ENCODE peak calls at places on chromosomes 12 and 14, in six cellular contexts. Z, C, H, I, Y and T are unnamed samples.

GRCh38 chr14:64279719-64280668 is 14.2 kb downstream of the ESR2 start:
- DNase-seq in Z (no peak), C (no peak), H (peak; percentile 94), I (no peak), Y (peak; percentile 56), T (no peak)

GRCh38 chr14:50705026-50705593 is 37.0 kb upstream of the SAV1 start:
- DNase-seq in Z (no peak), C (no peak), H (no peak), I (no peak), Y (no peak), T (no peak)

GRCh38 chr14:36493761-36494160 is 26.3 kb downstream of the NKX2-1 start:
- DNase-seq in Z (no peak), C (no peak), H (no peak), I (no peak), Y (no peak), T (no peak)

GRCh38 chr12:113808095-113808951 is 157.8 kb downstream of the RBM19 start:
- DNase-seq in Z (no peak), C (no peak), H (no peak), I (no peak), Y (no peak), T (no peak)

GRCh38 chr14:60092516-60092915 is 793 bp downstream of the PCNX4 start:
- DNase-seq in Z (peak; percentile 19), C (peak; percentile 39), H (peak; percentile 52), I (no peak), Y (peak; percentile 12), T (no peak)

GRCh38 chr12:54217774-54218221 is 29.0 kb upstream of the SMUG1 start:
- DNase-seq in Z (no peak), C (no peak), H (no peak), I (no peak), Y (peak; percentile 32), T (no peak)

GRCh38 chr12:76765598-76765997 is 1.7 kb downstream of the ZDHHC17 start:
- DNase-seq in Z (no peak), C (no peak), H (no peak), I (no peak), Y (no peak), T (no peak)

GRCh38 chr12:88663001-88663400 is 82.7 kb upstream of the KITLG start:
- DNase-seq in Z (no peak), C (no peak), H (peak; percentile 22), I (no peak), Y (no peak), T (no peak)

GRCh38 chr14:96851694-96852381 is 54.7 kb downstream of the VRK1 start:
- DNase-seq in Z (no peak), C (no peak), H (no peak), I (no peak), Y (no peak), T (no peak)

GRCh38 chr14:22718091-22718490 is 48.4 kb upstream of the OXA1L start:
- DNase-seq in Z (no peak), C (no peak), H (no peak), I (no peak), Y (no peak), T (no peak)

GRCh38 chr12:46165191-46165590 is 103.7 kb downstream of the SLC38A1 start:
- DNase-seq in Z (no peak), C (no peak), H (no peak), I (no peak), Y (no peak), T (no peak)

GRCh38 chr12:119008691-119009221 is 27.4 kb downstream of the SRRM4 start:
- DNase-seq in Z (no peak), C (no peak), H (no peak), I (no peak), Y (no peak), T (no peak)

GRCh38 chr12:34406228-34406995 is 384.1 kb downstream of the ALG10 start:
- DNase-seq in Z (peak; percentile 0), C (no peak), H (no peak), I (no peak), Y (no peak), T (no peak)